ENCODE peak calls at places on chromosomes 5 and 9, in four cellular contexts. T, A, O and P are unnamed samples.

GRCh38 chr9:136085815-136086212 is 9.3 kb downstream of the NACC2 start:
- DNase-seq in T (no peak), A (peak), O (no peak), P (peak)

GRCh38 chr5:27516437-27516836 is 478.1 kb upstream of the CDH9 start:
- DNase-seq in T (no peak), A (no peak), O (no peak), P (no peak)

GRCh38 chr9:137411670-137412380 is 11.1 kb downstream of the EXD3 start:
- DNase-seq in T (peak), A (peak), O (peak), P (no peak)

GRCh38 chr9:118209343-118209742 is 505.1 kb downstream of the TLR4 start:
- DNase-seq in T (no peak), A (no peak), O (no peak), P (no peak)

GRCh38 chr5:77076961-77077820 is 9.9 kb downstream of the ZBED3 start:
- DNase-seq in T (no peak), A (peak), O (no peak), P (no peak)

GRCh38 chr5:1643651-1644392 is 120.1 kb upstream of the LPCAT1 start:
- DNase-seq in T (no peak), A (no peak), O (no peak), P (no peak)

GRCh38 chr9:6667633-6668280 is 22.2 kb upstream of the GLDC start:
- DNase-seq in T (no peak), A (no peak), O (no peak), P (no peak)

GRCh38 chr5:14932902-14933475 is 61.4 kb upstream of the ANKH start:
- DNase-seq in T (no peak), A (no peak), O (no peak), P (peak)

GRCh38 chr5:169413416-169413815 is 112.5 kb upstream of the SLIT3 start:
- DNase-seq in T (no peak), A (no peak), O (no peak), P (no peak)

GRCh38 chr5:140513124-140513523 is 34.3 kb upstream of the EIF4EBP3 start:
- DNase-seq in T (no peak), A (no peak), O (no peak), P (no peak)

GRCh38 chr9:33524431-33524947 is 438 bp downstream of the ANKRD18B start:
- DNase-seq in T (peak), A (no peak), O (no peak), P (no peak)

GRCh38 chr5:112742424-112742823 is 4.7 kb downstream of the APC start:
- DNase-seq in T (no peak), A (no peak), O (no peak), P (no peak)

GRCh38 chr5:138979684-138980275 is 104.6 kb upstream of the LRRTM2 start:
- DNase-seq in T (no peak), A (no peak), O (no peak), P (no peak)

GRCh38 chr5:132493241-132493640 is 2.7 kb upstream of the IRF1 start:
- DNase-seq in T (no peak), A (no peak), O (no peak), P (no peak)

GRCh38 chr5:52837068-52837467 is 49.4 kb downstream of the ITGA1 start:
- DNase-seq in T (no peak), A (no peak), O (peak), P (no peak)
- TF ChIP-seq CTCF in T (no peak), A (no peak), O (no peak), P (no peak)

GRCh38 chr5:162377895-162378294 is 310.3 kb downstream of the GABRG2 start:
- DNase-seq in T (no peak), A (no peak), O (no peak), P (no peak)

DNA sequence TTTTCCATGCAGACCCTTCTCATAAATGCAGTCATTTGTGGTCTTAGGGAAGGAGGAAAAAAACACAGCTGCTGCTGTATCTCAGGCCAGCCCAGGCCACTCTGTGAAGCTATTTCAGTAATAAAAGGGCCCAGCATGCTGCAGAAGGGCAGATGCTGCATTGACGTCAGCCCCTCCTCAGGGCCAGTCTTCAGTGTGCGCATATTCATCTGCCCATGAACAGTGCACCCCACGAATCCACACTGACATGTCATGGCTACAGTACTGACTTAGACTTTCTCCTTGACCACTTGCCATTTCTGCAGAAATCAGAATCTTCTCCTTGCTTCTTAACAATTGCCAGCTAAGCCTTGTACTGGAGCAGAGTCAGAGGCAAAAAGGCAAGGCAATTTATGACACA is 304.7 kb downstream of the GABRG2 start:
- DNase-seq in T (no peak), A (no peak), O (no peak), P (no peak)
- H3K4me3 ChIP-seq in T (no peak), A (no peak), O (no peak), P (no peak)

DNA sequence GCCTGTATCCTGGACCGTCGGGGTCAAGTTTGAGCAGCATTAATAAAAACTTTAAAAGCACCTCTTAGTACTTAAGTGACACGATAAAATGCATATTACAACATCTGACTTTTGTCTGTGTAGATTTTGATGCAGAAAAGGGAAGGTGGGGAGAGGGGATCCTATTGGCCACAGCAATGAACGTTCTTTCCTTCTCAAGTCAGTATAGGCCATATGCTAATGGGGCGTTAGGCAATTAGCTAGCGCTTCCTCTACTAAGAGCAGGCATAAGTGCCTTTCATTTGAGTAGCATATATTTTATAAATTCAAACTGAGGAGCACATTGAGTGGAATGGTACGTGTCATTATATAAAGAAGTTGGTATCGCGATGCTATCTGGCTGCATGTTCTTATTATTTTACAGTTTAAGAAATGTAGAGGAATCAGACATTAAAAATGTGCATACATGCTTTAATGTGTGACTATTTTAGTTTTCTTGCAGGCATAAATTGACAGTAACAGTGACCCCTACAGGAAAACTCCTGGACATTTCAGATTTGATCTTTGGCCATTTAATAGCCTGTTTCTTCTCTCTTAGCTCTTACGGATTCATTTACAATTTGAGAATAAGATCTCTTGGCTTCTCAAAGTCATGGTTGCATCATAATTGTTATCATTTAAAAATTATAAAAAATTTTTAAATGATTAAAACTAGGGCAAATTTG is 1.1 kb upstream of the GNA14 start:
- DNase-seq in T (no peak), A (no peak), O (no peak), P (no peak)
- TF ChIP-seq CTCF in T (peak), A (peak), O (peak), P (peak)

GRCh38 chr5:95838552-95838951 is 16.0 kb upstream of the GLRX start:
- DNase-seq in T (no peak), A (no peak), O (no peak), P (no peak)

GRCh38 chr5:95836544-95836943 is 14.0 kb upstream of the GLRX start:
- DNase-seq in T (no peak), A (no peak), O (no peak), P (no peak)

GRCh38 chr5:95837492-95837891 is 15.0 kb upstream of the GLRX start:
- DNase-seq in T (no peak), A (no peak), O (no peak), P (no peak)

GRCh38 chr5:95838001-95838520 is 15.5 kb upstream of the GLRX start:
- DNase-seq in T (no peak), A (no peak), O (no peak), P (no peak)

GRCh38 chr5:95835682-95836405 is 13.3 kb upstream of the GLRX start:
- DNase-seq in T (no peak), A (no peak), O (no peak), P (no peak)
- H3K4me3 ChIP-seq in T (peak), A (peak), O (no peak), P (no peak)

GRCh38 chr5:62466228-62466627 is 53.7 kb downstream of the IPO11 start:
- DNase-seq in T (no peak), A (no peak), O (no peak), P (no peak)

GRCh38 chr5:62457071-62457470 is 44.5 kb downstream of the IPO11 start:
- DNase-seq in T (no peak), A (no peak), O (no peak), P (no peak)

GRCh38 chr5:62461561-62461960 is 49.0 kb downstream of the IPO11 start:
- DNase-seq in T (no peak), A (no peak), O (no peak), P (no peak)

DNA sequence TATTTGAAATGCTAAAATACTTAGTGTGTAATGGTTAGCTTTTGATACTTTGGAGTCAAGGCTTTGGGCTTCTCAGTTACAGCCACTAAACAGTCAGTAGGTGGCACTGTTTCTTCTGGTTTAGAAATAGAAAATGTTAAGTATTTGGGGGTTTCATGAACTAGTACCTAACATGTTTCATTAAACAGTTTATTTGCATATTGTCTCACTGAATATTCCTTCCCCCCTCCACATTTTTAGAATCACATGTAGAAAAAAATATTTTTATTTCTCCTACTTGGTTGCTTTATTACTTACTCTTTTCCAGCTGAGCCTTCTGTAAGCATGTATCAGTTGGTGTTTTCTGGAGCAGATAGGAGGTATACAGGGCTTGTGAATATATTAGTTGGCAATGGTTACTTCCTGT is 48.0 kb downstream of the IPO11 start:
- DNase-seq in T (no peak), A (no peak), O (peak), P (no peak)
- TF ChIP-seq CTCF in T (peak), A (peak), O (peak), P (peak)

GRCh38 chr5:150051657-150052195 is 34.6 kb downstream of the CSF1R start:
- DNase-seq in T (no peak), A (no peak), O (no peak), P (no peak)
- H3K4me3 ChIP-seq in T (no peak), A (no peak), O (no peak), P (no peak)

GRCh38 chr5:72235725-72236124 is 84.3 kb downstream of the MRPS27 start:
- DNase-seq in T (no peak), A (no peak), O (no peak), P (no peak)

GRCh38 chr5:72241346-72242003 is 78.6 kb downstream of the MRPS27 start:
- DNase-seq in T (no peak), A (no peak), O (no peak), P (no peak)

GRCh38 chr5:72237879-72238278 is 82.2 kb downstream of the MRPS27 start:
- DNase-seq in T (no peak), A (no peak), O (no peak), P (no peak)

GRCh38 chr5:72237415-72237814 is 82.6 kb downstream of the MRPS27 start:
- DNase-seq in T (no peak), A (no peak), O (no peak), P (no peak)

GRCh38 chr5:72238712-72239445 is 81.2 kb downstream of the MRPS27 start:
- DNase-seq in T (no peak), A (no peak), O (no peak), P (no peak)
- TF ChIP-seq CTCF in T (no peak), A (no peak), O (no peak), P (no peak)

DNA sequence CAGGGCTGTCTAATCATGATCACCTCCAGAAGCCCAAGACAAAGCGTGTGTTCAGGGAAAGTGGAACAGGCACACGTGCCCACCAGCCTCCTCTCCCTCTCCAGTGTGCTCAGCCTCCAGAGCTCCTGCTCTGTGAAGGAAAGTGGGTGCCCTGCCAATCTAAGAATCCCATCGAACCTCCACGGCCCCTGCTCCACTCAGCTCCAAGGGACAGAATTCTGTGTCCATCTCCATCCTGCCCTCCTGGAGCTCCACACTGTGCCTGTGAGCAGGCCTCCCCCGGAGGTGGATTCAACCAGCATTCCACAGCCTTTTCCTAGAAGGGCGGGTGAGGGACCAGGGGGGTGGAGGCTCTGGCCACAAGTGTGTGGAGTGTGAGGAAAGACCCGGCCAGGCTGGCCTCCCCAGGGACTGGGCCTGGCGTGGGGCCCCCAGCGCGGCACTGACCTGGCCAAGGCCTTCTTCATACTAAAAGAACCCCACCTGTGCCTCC is 6.0 kb downstream of the EEIG1 start:
- DNase-seq in T (no peak), A (no peak), O (no peak), P (no peak)
- H3K4me3 ChIP-seq in T (no peak), A (no peak), O (no peak), P (no peak)

GRCh38 chr5:111163000-111163399 is 61.2 kb upstream of the CAMK4 start:
- DNase-seq in T (no peak), A (no peak), O (no peak), P (no peak)

GRCh38 chr5:111158105-111158744 is 66.0 kb upstream of the CAMK4 start:
- DNase-seq in T (peak), A (peak), O (peak), P (peak)

GRCh38 chr5:111165058-111165457 is 59.1 kb upstream of the CAMK4 start:
- DNase-seq in T (no peak), A (no peak), O (no peak), P (no peak)

GRCh38 chr5:111159845-111160244 is 64.3 kb upstream of the CAMK4 start:
- DNase-seq in T (no peak), A (no peak), O (no peak), P (no peak)
- TF ChIP-seq CTCF in T (no peak), A (no peak), O (peak), P (no peak)

DNA sequence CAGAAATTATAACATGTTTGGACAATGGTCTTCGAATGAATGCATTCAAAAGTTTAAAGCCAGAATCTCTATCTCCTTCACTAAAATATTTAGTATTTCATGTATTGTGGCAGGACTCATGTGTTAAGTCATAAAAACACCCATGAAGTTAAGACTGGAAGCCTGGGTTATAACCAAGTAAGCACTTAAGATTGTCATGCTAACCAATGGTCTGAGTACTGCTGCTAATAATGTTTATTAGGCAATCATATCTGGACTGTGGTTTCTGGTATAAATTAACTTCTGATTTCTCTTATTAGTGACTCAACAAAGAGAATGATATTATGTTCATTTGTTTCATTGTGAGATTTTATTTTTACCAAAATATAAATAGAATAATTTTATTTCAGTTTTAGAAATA is 297.9 kb upstream of the EDIL3 start:
- DNase-seq in T (no peak), A (no peak), O (no peak), P (no peak)
- H3K4me3 ChIP-seq in T (no peak), A (no peak), O (no peak), P (no peak)